ENCODE peak calls at places on chromosome 22, in four cellular contexts. One of them, this sample, is unnamed.
A peak's percentile ranks its signal among the peaks of the same experiment; 100 is the strongest.

GRCh38 chr22:17931400-17931825 is 92.9 kb downstream of the MICAL3 start:
- DNase-seq in cardiac muscle cell: no peak
- DNase-seq in activated CD8-positive, alpha-beta memory T cell treated with anti-CD3 and anti-CD28 coated beads for 1 hour: no peak
- DNase-seq in stimulated activated CD4-positive, alpha-beta T cell treated with anti-CD3 and anti-CD28 coated beads, Interleukin-1b, Interleukin-23, amount 100 ng/mL, for 4 hours: no peak
- DNase-seq in this sample: no peak

GRCh38 chr22:42202669-42203068 is 67.8 kb downstream of the TCF20 start:
- DNase-seq in cardiac muscle cell: no peak
- DNase-seq in activated CD8-positive, alpha-beta memory T cell treated with anti-CD3 and anti-CD28 coated beads for 1 hour: peak; percentile 30
- DNase-seq in stimulated activated CD4-positive, alpha-beta T cell treated with anti-CD3 and anti-CD28 coated beads, Interleukin-1b, Interleukin-23, amount 100 ng/mL, for 4 hours: peak; percentile 36
- DNase-seq in this sample: no peak

GRCh38 chr22:39290724-39291161 is 28.7 kb downstream of the RPL3 start:
- DNase-seq in cardiac muscle cell: peak; percentile 38
- DNase-seq in activated CD8-positive, alpha-beta memory T cell treated with anti-CD3 and anti-CD28 coated beads for 1 hour: no peak
- DNase-seq in stimulated activated CD4-positive, alpha-beta T cell treated with anti-CD3 and anti-CD28 coated beads, Interleukin-1b, Interleukin-23, amount 100 ng/mL, for 4 hours: no peak
- DNase-seq in this sample: no peak

GRCh38 chr22:43066844-43067385 is 22.3 kb downstream of the TTLL1 start:
- DNase-seq in cardiac muscle cell: no peak
- DNase-seq in activated CD8-positive, alpha-beta memory T cell treated with anti-CD3 and anti-CD28 coated beads for 1 hour: no peak
- DNase-seq in stimulated activated CD4-positive, alpha-beta T cell treated with anti-CD3 and anti-CD28 coated beads, Interleukin-1b, Interleukin-23, amount 100 ng/mL, for 4 hours: no peak
- DNase-seq in this sample: no peak

GRCh38 chr22:33519140-33519973 is 400.9 kb downstream of the LARGE1 start:
- DNase-seq in cardiac muscle cell: peak; percentile 71
- DNase-seq in activated CD8-positive, alpha-beta memory T cell treated with anti-CD3 and anti-CD28 coated beads for 1 hour: no peak
- DNase-seq in stimulated activated CD4-positive, alpha-beta T cell treated with anti-CD3 and anti-CD28 coated beads, Interleukin-1b, Interleukin-23, amount 100 ng/mL, for 4 hours: no peak
- DNase-seq in this sample: peak; percentile 54

GRCh38 chr22:49087716-49088660 is 739.7 kb downstream of the BRD1 start:
- DNase-seq in cardiac muscle cell: no peak
- DNase-seq in activated CD8-positive, alpha-beta memory T cell treated with anti-CD3 and anti-CD28 coated beads for 1 hour: no peak
- DNase-seq in stimulated activated CD4-positive, alpha-beta T cell treated with anti-CD3 and anti-CD28 coated beads, Interleukin-1b, Interleukin-23, amount 100 ng/mL, for 4 hours: no peak
- DNase-seq in this sample: no peak

GRCh38 chr22:45549739-45550138 is 47.1 kb downstream of the FBLN1 start:
- DNase-seq in cardiac muscle cell: no peak
- DNase-seq in activated CD8-positive, alpha-beta memory T cell treated with anti-CD3 and anti-CD28 coated beads for 1 hour: no peak
- DNase-seq in stimulated activated CD4-positive, alpha-beta T cell treated with anti-CD3 and anti-CD28 coated beads, Interleukin-1b, Interleukin-23, amount 100 ng/mL, for 4 hours: no peak
- DNase-seq in this sample: no peak

GRCh38 chr22:35220221-35220620 is 37.1 kb upstream of the HMGXB4 start:
- DNase-seq in cardiac muscle cell: no peak
- DNase-seq in activated CD8-positive, alpha-beta memory T cell treated with anti-CD3 and anti-CD28 coated beads for 1 hour: no peak
- DNase-seq in stimulated activated CD4-positive, alpha-beta T cell treated with anti-CD3 and anti-CD28 coated beads, Interleukin-1b, Interleukin-23, amount 100 ng/mL, for 4 hours: no peak
- DNase-seq in this sample: no peak

GRCh38 chr22:46052801-46053562 is 76.0 kb upstream of the WNT7B start:
- DNase-seq in cardiac muscle cell: no peak
- DNase-seq in activated CD8-positive, alpha-beta memory T cell treated with anti-CD3 and anti-CD28 coated beads for 1 hour: no peak
- DNase-seq in stimulated activated CD4-positive, alpha-beta T cell treated with anti-CD3 and anti-CD28 coated beads, Interleukin-1b, Interleukin-23, amount 100 ng/mL, for 4 hours: no peak
- DNase-seq in this sample: peak; percentile 81

GRCh38 chr22:45441158-45441557 is 27.7 kb downstream of the RIBC2 start:
- DNase-seq in cardiac muscle cell: peak; percentile 80
- DNase-seq in activated CD8-positive, alpha-beta memory T cell treated with anti-CD3 and anti-CD28 coated beads for 1 hour: no peak
- DNase-seq in stimulated activated CD4-positive, alpha-beta T cell treated with anti-CD3 and anti-CD28 coated beads, Interleukin-1b, Interleukin-23, amount 100 ng/mL, for 4 hours: peak; percentile 5
- DNase-seq in this sample: peak; percentile 6

GRCh38 chr22:46071451-46072029 is 78.8 kb upstream of the PPARA start:
- DNase-seq in cardiac muscle cell: peak; percentile 66
- DNase-seq in activated CD8-positive, alpha-beta memory T cell treated with anti-CD3 and anti-CD28 coated beads for 1 hour: no peak
- DNase-seq in stimulated activated CD4-positive, alpha-beta T cell treated with anti-CD3 and anti-CD28 coated beads, Interleukin-1b, Interleukin-23, amount 100 ng/mL, for 4 hours: peak; percentile 51
- DNase-seq in this sample: peak; percentile 88

GRCh38 chr22:19082101-19082500 is 40.1 kb downstream of the DGCR2 start:
- DNase-seq in cardiac muscle cell: no peak
- DNase-seq in activated CD8-positive, alpha-beta memory T cell treated with anti-CD3 and anti-CD28 coated beads for 1 hour: no peak
- DNase-seq in stimulated activated CD4-positive, alpha-beta T cell treated with anti-CD3 and anti-CD28 coated beads, Interleukin-1b, Interleukin-23, amount 100 ng/mL, for 4 hours: no peak
- DNase-seq in this sample: no peak

GRCh38 chr22:37492428-37493344 is 6.5 kb upstream of the MFNG start:
- DNase-seq in cardiac muscle cell: peak; percentile 51
- DNase-seq in activated CD8-positive, alpha-beta memory T cell treated with anti-CD3 and anti-CD28 coated beads for 1 hour: peak; percentile 25
- DNase-seq in stimulated activated CD4-positive, alpha-beta T cell treated with anti-CD3 and anti-CD28 coated beads, Interleukin-1b, Interleukin-23, amount 100 ng/mL, for 4 hours: peak; percentile 30
- DNase-seq in this sample: no peak

GRCh38 chr22:21994881-21995444 is 12.4 kb upstream of the TOP3B start:
- DNase-seq in cardiac muscle cell: no peak
- DNase-seq in activated CD8-positive, alpha-beta memory T cell treated with anti-CD3 and anti-CD28 coated beads for 1 hour: no peak
- DNase-seq in stimulated activated CD4-positive, alpha-beta T cell treated with anti-CD3 and anti-CD28 coated beads, Interleukin-1b, Interleukin-23, amount 100 ng/mL, for 4 hours: no peak
- DNase-seq in this sample: no peak

GRCh38 chr22:36027579-36027959 is 1.1 kb downstream of the RBFOX2 start:
- DNase-seq in cardiac muscle cell: no peak
- DNase-seq in activated CD8-positive, alpha-beta memory T cell treated with anti-CD3 and anti-CD28 coated beads for 1 hour: no peak
- DNase-seq in stimulated activated CD4-positive, alpha-beta T cell treated with anti-CD3 and anti-CD28 coated beads, Interleukin-1b, Interleukin-23, amount 100 ng/mL, for 4 hours: no peak
- DNase-seq in this sample: no peak

GRCh38 chr22:37242395-37242918 is 1.6 kb downstream of the RAC2 start:
- DNase-seq in cardiac muscle cell: no peak
- DNase-seq in activated CD8-positive, alpha-beta memory T cell treated with anti-CD3 and anti-CD28 coated beads for 1 hour: peak; percentile 76
- DNase-seq in stimulated activated CD4-positive, alpha-beta T cell treated with anti-CD3 and anti-CD28 coated beads, Interleukin-1b, Interleukin-23, amount 100 ng/mL, for 4 hours: peak; percentile 87
- DNase-seq in this sample: no peak